ENCODE peak calls at places on chromosomes 7 and 10, in nine cellular contexts. M is GM13976, W is stomach, E is neural crest cell, D is upper lobe of right lung, L is astrocyte of the spinal cord, J is GM20000, N is B cell, S is transverse colon. I is an unnamed sample.

GRCh38 chr10:17009228-17009700 is 120.3 kb downstream of the CUBN start:
- DNase-seq in N (no peak), J (no peak), D (no peak), M (no peak), L (peak), E (no peak), S (no peak), W (no peak), I (no peak)

GRCh38 chr10:44781131-44781530 is 130.0 kb upstream of the TMEM72 start:
- DNase-seq in E (no peak), J (no peak), S (no peak), L (no peak), D (no peak), W (no peak), M (no peak), N (no peak), I (no peak)

GRCh38 chr10:47023237-47024045 is 112.2 kb downstream of the PTPN20 start:
- DNase-seq in E (no peak), L (no peak), W (peak), M (peak), N (no peak), D (peak), S (no peak), J (no peak), I (no peak)

GRCh38 chr10:79182763-79183467 is 114.1 kb downstream of the ZMIZ1 start:
- DNase-seq in J (no peak), M (no peak), S (no peak), D (no peak), L (no peak), E (no peak), N (no peak), W (peak), I (no peak)

GRCh38 chr10:124388823-124389612 is 29.7 kb downstream of the OAT start:
- DNase-seq in M (peak), N (peak), L (peak), J (peak), E (peak), W (peak), D (peak), S (peak), I (peak)

GRCh38 chr7:31970501-31970900 is 99.7 kb downstream of the PDE1C start:
- DNase-seq in L (no peak), W (no peak), M (no peak), D (no peak), N (no peak), S (no peak), J (no peak), E (no peak), I (no peak)

GRCh38 chr10:72259491-72260214 is 14.1 kb upstream of the DDIT4 start:
- DNase-seq in N (no peak), S (no peak), W (no peak), M (peak), L (peak), J (peak), D (no peak), E (no peak), I (peak)

GRCh38 chr10:132641966-132642731 is 104.6 kb downstream of the INPP5A start:
- DNase-seq in E (no peak), D (peak), L (no peak), M (no peak), S (no peak), W (no peak), J (no peak), N (no peak), I (no peak)

GRCh38 chr10:11337516-11337915 is 273.9 kb downstream of the USP6NL start:
- DNase-seq in W (no peak), S (no peak), E (no peak), J (peak), L (no peak), N (peak), M (peak), D (peak), I (peak)

GRCh38 chr10:97075421-97075820 is 110.3 kb downstream of the SLIT1 start:
- DNase-seq in L (no peak), S (no peak), E (no peak), W (no peak), N (no peak), J (no peak), D (no peak), M (no peak), I (no peak)

GRCh38 chr10:12322583-12323131 is 26.7 kb upstream of the CAMK1D start:
- DNase-seq in S (no peak), W (no peak), N (no peak), L (no peak), J (no peak), M (no peak), D (no peak), E (no peak), I (no peak)

GRCh38 chr7:101165075-101165957 is at the start of gene VGF:
- DNase-seq in J (peak), L (peak), D (peak), W (peak), M (peak), N (peak), E (peak), S (peak), I (peak)

GRCh38 chr7:5997210-5997808 is 11.5 kb downstream of the PMS2 start:
- DNase-seq in M (peak), N (peak), J (peak), D (no peak), E (no peak), S (peak), W (peak), L (peak), I (peak)

GRCh38 chr7:134783294-134784069 is 4.0 kb downstream of the CALD1 start:
- DNase-seq in N (no peak), W (no peak), M (no peak), J (no peak), L (peak), E (no peak), S (no peak), D (no peak), I (no peak)

GRCh38 chr10:112490543-112490942 is 43.5 kb downstream of the VTI1A start:
- DNase-seq in N (no peak), E (no peak), S (no peak), J (no peak), L (peak), M (no peak), W (peak), D (peak), I (no peak)

GRCh38 chr10:5594271-5595036 is 69.7 kb downstream of the CALML3 start:
- DNase-seq in W (no peak), S (no peak), J (no peak), D (no peak), N (no peak), L (peak), M (no peak), E (no peak), I (no peak)

GRCh38 chr7:142871260-142872105 is 14.1 kb downstream of the TRPV6 start:
- DNase-seq in E (no peak), J (no peak), M (no peak), D (no peak), N (no peak), S (no peak), L (no peak), W (no peak), I (no peak)

GRCh38 chr10:101468159-101468558 is 114.2 kb downstream of the BTRC start:
- DNase-seq in L (no peak), W (no peak), D (no peak), N (no peak), E (no peak), M (no peak), J (no peak), S (peak), I (no peak)

GRCh38 chr7:98284335-98285036 is 3.0 kb downstream of the BRI3 start:
- DNase-seq in M (no peak), W (peak), D (peak), E (no peak), L (peak), S (peak), J (no peak), N (peak), I (no peak)
- TF ChIP-seq CTCF in M (no peak), W (no peak), D (no peak), E (no peak), L (no peak), S (no peak), J (no peak), N (no peak), I (no peak)

DNA sequence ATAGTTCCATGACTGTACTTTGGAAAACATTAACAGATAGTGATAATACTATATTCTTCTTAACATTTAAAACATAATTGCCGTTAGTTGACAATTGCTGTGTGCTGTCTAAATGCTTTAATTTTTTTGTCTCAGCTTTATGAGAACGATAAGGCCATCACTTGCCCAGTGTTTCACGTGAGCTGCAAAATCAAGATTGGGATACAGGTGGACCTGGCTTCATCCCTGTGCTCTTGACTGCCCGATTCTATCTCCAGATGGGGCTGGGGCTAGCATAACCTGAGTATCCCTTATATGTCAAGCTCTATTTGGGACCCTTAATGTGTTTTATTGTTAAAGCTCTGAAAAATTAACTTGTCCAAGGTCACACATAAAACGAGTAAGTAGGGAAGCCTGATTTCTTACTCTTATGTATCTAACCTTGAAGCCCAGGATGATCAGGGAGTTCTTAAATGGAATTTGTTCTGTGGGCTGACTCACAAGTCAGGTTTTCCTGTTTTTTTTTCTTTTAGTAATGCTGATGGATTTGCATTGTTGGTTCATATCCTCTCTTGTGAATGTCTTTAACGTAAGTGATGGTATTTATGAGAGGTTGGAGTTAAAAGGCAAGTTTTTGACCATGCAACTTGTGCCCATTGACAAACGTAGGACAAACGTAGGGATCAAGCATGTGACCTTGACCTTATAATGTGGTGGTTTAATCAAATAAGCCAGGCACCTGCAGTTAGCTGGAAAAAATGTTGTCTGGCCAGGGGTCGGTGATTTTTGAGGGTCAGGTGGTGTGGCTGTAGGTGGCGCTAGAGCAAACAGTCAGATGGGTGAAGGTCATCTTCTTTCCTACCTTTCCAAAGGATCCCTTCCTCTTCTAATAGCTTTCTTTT is 3.6 kb downstream of the PRKAR2B start:
- DNase-seq in J (no peak), N (no peak), L (peak), D (no peak), S (no peak), E (no peak), W (no peak), M (no peak), I (no peak)
- TF ChIP-seq CTCF in J (no peak), N (no peak), L (no peak), D (no peak), S (no peak), E (peak), W (no peak), M (no peak), I (peak)

GRCh38 chr7:18610331-18610948 is 114.9 kb downstream of the HDAC9 start:
- DNase-seq in W (no peak), L (peak), M (peak), J (peak), E (peak), D (no peak), S (no peak), N (no peak), I (no peak)
- TF ChIP-seq CTCF in W (peak), L (peak), M (peak), J (peak), E (peak), D (peak), S (peak), N (peak), I (peak)

GRCh38 chr10:77606751-77607150 is 30.9 kb downstream of the KCNMA1 start:
- DNase-seq in N (no peak), D (no peak), W (no peak), L (no peak), J (no peak), E (no peak), M (no peak), S (no peak), I (no peak)

GRCh38 chr10:77603529-77603927 is 34.1 kb downstream of the KCNMA1 start:
- DNase-seq in D (no peak), M (no peak), J (no peak), W (peak), S (peak), N (no peak), L (no peak), E (no peak), I (peak)

GRCh38 chr10:77604063-77604462 is 33.5 kb downstream of the KCNMA1 start:
- DNase-seq in L (no peak), E (no peak), J (no peak), N (no peak), S (no peak), W (no peak), M (no peak), D (no peak), I (no peak)

GRCh38 chr10:77604941-77605351 is 32.7 kb downstream of the KCNMA1 start:
- DNase-seq in S (peak), E (no peak), D (no peak), W (no peak), L (no peak), M (no peak), N (no peak), J (no peak), I (no peak)

GRCh38 chr10:77605466-77605865 is 32.1 kb downstream of the KCNMA1 start:
- DNase-seq in N (no peak), D (no peak), M (no peak), J (no peak), E (no peak), S (no peak), L (no peak), W (no peak), I (no peak)
- TF ChIP-seq CTCF in N (no peak), D (no peak), M (no peak), J (no peak), E (no peak), S (no peak), L (peak), W (no peak), I (no peak)

DNA sequence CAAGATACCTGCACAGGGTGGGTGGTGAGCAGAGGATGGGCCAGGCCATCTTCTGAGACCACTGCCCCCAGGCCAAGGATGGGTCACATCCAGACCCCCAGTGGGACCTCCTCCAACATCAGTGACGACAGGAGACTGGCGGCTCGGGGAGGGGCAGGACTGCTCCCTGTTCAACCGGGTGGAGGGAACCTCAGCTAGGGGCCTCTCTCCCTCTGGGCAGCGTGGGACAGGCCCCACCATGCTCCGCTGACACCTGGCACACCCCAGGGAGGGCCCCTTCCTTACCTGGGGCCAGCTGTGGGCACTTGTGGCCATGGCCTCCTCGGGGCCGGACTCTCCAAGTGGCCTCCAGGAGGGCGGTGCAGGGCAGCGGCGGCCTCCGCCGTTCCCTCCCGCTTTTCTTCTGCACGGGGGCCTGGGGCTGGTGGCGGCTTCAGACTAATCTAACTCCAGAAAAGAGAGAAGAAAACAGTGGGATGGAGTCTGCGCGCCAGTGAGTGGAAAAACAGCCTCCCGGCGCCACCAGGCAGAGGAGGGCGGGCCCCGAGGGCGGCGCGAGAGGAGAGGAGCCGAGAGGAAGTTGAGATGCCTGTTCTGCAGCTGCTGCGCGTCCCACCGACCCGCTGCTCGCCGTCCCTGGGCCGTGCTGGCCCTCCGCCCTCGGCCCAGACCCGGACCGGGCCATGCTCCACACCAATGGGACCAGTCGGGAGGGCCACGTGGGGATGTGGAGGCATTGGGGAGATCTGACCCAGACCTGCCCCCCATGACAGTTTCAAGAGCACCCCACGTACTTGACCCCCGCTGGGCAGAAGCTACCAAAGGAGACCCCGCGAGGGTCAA is at the start of gene CALHM2:
- DNase-seq in L (no peak), E (no peak), S (peak), N (peak), D (peak), W (peak), M (peak), J (peak), I (peak)
- TF ChIP-seq CTCF in L (no peak), E (no peak), S (no peak), N (no peak), D (no peak), W (no peak), M (no peak), J (no peak), I (no peak)

DNA sequence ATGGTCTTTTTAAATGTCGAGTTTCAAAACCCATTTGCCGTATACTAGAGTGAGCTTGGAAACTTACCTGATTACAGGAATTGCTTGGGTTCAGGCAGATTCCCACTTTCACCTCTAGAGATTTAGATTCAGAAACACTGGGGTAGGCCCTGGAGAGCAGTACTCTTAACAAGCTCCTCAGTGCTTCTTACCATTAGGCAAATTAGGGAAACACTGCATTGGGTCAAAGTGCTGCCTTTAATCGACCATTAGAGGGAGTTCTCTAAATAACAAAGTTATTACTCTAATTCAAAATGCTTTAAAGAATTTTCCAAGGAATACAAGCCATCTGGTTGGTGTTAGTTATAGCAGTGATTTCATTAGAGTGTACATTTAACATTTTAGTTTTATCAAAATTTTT is 324.6 kb downstream of the GFRA1 start:
- DNase-seq in L (peak), D (no peak), S (no peak), M (no peak), E (no peak), J (no peak), N (no peak), W (no peak), I (no peak)
- TF ChIP-seq CTCF in L (peak), D (peak), S (no peak), M (no peak), E (peak), J (no peak), N (no peak), W (no peak), I (no peak)